ENCODE peak calls at places on chromosomes 6 and 20, in eight cellular contexts. One of them, this sample, is unnamed.

GRCh38 chr6:147301070-147301469 is 96.9 kb downstream of the STXBP5 start:
- DNase-seq in memory B cell: no peak
- DNase-seq in ecto neural progenitor cell: no peak
- DNase-seq in frontal cortex: no peak
- DNase-seq in skeletal muscle cell: no peak
- DNase-seq in SJSA1: no peak
- DNase-seq in fibroblast of lung: no peak
- DNase-seq in left lung: no peak
- DNase-seq in this sample: no peak

GRCh38 chr6:78947529-78947928 is 80.2 kb downstream of the IRAK1BP1 start:
- DNase-seq in fibroblast of lung: peak; percentile 29
- DNase-seq in skeletal muscle cell: no peak
- DNase-seq in frontal cortex: no peak
- DNase-seq in left lung: no peak
- DNase-seq in memory B cell: no peak
- DNase-seq in ecto neural progenitor cell: no peak
- DNase-seq in SJSA1: no peak
- DNase-seq in this sample: no peak

GRCh38 chr20:59572515-59572914 is 31.8 kb upstream of the PHACTR3 start:
- DNase-seq in left lung: no peak
- DNase-seq in SJSA1: no peak
- DNase-seq in ecto neural progenitor cell: no peak
- DNase-seq in fibroblast of lung: no peak
- DNase-seq in frontal cortex: no peak
- DNase-seq in skeletal muscle cell: no peak
- DNase-seq in memory B cell: no peak
- DNase-seq in this sample: no peak

GRCh38 chr6:33430991-33431879 is 11.4 kb downstream of the SYNGAP1 start:
- DNase-seq in memory B cell: peak; percentile 77
- DNase-seq in frontal cortex: peak; percentile 91
- DNase-seq in SJSA1: no peak
- DNase-seq in ecto neural progenitor cell: peak; percentile 89
- DNase-seq in left lung: no peak
- DNase-seq in skeletal muscle cell: no peak
- DNase-seq in fibroblast of lung: peak; percentile 53
- DNase-seq in this sample: no peak

GRCh38 chr6:38871745-38872568 is 156.8 kb downstream of the DNAH8 start:
- DNase-seq in frontal cortex: peak; percentile 25
- DNase-seq in SJSA1: peak; percentile 47
- DNase-seq in fibroblast of lung: peak; percentile 60
- DNase-seq in left lung: peak; percentile 37
- DNase-seq in memory B cell: peak; percentile 28
- DNase-seq in skeletal muscle cell: peak; percentile 6
- DNase-seq in ecto neural progenitor cell: peak; percentile 68
- DNase-seq in this sample: no peak

GRCh38 chr20:48126227-48126740 is 341.0 kb upstream of the SULF2 start:
- DNase-seq in skeletal muscle cell: no peak
- DNase-seq in SJSA1: no peak
- DNase-seq in fibroblast of lung: no peak
- DNase-seq in ecto neural progenitor cell: no peak
- DNase-seq in memory B cell: no peak
- DNase-seq in left lung: no peak
- DNase-seq in frontal cortex: no peak
- DNase-seq in this sample: no peak

GRCh38 chr6:134908906-134909516 is 40.9 kb downstream of the ALDH8A1 start:
- DNase-seq in memory B cell: no peak
- DNase-seq in fibroblast of lung: peak; percentile 98
- DNase-seq in ecto neural progenitor cell: no peak
- DNase-seq in SJSA1: peak; percentile 79
- DNase-seq in skeletal muscle cell: peak; percentile 100
- DNase-seq in frontal cortex: peak; percentile 39
- DNase-seq in left lung: peak; percentile 58
- DNase-seq in this sample: peak; percentile 94

GRCh38 chr20:48667889-48668413 is 159.8 kb downstream of the PREX1 start:
- DNase-seq in frontal cortex: peak; percentile 59
- DNase-seq in SJSA1: no peak
- DNase-seq in memory B cell: no peak
- DNase-seq in skeletal muscle cell: no peak
- DNase-seq in left lung: no peak
- DNase-seq in fibroblast of lung: peak; percentile 27
- DNase-seq in ecto neural progenitor cell: no peak
- DNase-seq in this sample: no peak

GRCh38 chr20:5065489-5066383 is 54.0 kb downstream of the PCNA start:
- DNase-seq in skeletal muscle cell: peak; percentile 90
- DNase-seq in left lung: peak; percentile 85
- DNase-seq in fibroblast of lung: peak; percentile 96
- DNase-seq in memory B cell: no peak
- DNase-seq in frontal cortex: no peak
- DNase-seq in SJSA1: peak; percentile 77
- DNase-seq in ecto neural progenitor cell: no peak
- DNase-seq in this sample: peak; percentile 33

GRCh38 chr20:17785007-17785406 is 85.2 kb downstream of the BANF2 start:
- DNase-seq in fibroblast of lung: no peak
- DNase-seq in memory B cell: no peak
- DNase-seq in frontal cortex: no peak
- DNase-seq in SJSA1: no peak
- DNase-seq in ecto neural progenitor cell: no peak
- DNase-seq in left lung: no peak
- DNase-seq in skeletal muscle cell: no peak
- DNase-seq in this sample: no peak

GRCh38 chr20:38790210-38791053 is 15.1 kb upstream of the PPP1R16B start:
- DNase-seq in fibroblast of lung: peak; percentile 48
- DNase-seq in left lung: no peak
- DNase-seq in frontal cortex: no peak
- DNase-seq in memory B cell: peak; percentile 35
- DNase-seq in skeletal muscle cell: peak; percentile 1
- DNase-seq in ecto neural progenitor cell: no peak
- DNase-seq in SJSA1: no peak
- DNase-seq in this sample: no peak

GRCh38 chr6:134821914-134822862 is 127.7 kb downstream of the ALDH8A1 start:
- DNase-seq in frontal cortex: no peak
- DNase-seq in fibroblast of lung: no peak
- DNase-seq in skeletal muscle cell: no peak
- DNase-seq in SJSA1: no peak
- DNase-seq in left lung: no peak
- DNase-seq in memory B cell: no peak
- DNase-seq in ecto neural progenitor cell: no peak
- DNase-seq in this sample: peak; percentile 38

GRCh38 chr20:58072695-58073671 is 155.5 kb downstream of the ANKRD60 start:
- DNase-seq in ecto neural progenitor cell: peak; percentile 41
- DNase-seq in memory B cell: no peak
- DNase-seq in left lung: no peak
- DNase-seq in fibroblast of lung: no peak
- DNase-seq in skeletal muscle cell: no peak
- DNase-seq in frontal cortex: no peak
- DNase-seq in SJSA1: peak; percentile 27
- DNase-seq in this sample: peak; percentile 15

GRCh38 chr20:2276015-2276414 is 19.8 kb upstream of the TGM3 start:
- DNase-seq in skeletal muscle cell: no peak
- DNase-seq in frontal cortex: no peak
- DNase-seq in fibroblast of lung: no peak
- DNase-seq in ecto neural progenitor cell: no peak
- DNase-seq in left lung: no peak
- DNase-seq in SJSA1: no peak
- DNase-seq in memory B cell: no peak
- DNase-seq in this sample: no peak

GRCh38 chr6:169618526-169619490 is 83.0 kb downstream of the WDR27 start:
- DNase-seq in SJSA1: no peak
- DNase-seq in skeletal muscle cell: peak; percentile 73
- DNase-seq in ecto neural progenitor cell: no peak
- DNase-seq in fibroblast of lung: peak; percentile 86
- DNase-seq in left lung: no peak
- DNase-seq in frontal cortex: no peak
- DNase-seq in memory B cell: no peak
- DNase-seq in this sample: no peak

GRCh38 chr6:34493344-34493743 is 27.5 kb downstream of the PACSIN1 start:
- DNase-seq in frontal cortex: no peak
- DNase-seq in fibroblast of lung: no peak
- DNase-seq in skeletal muscle cell: no peak
- DNase-seq in memory B cell: no peak
- DNase-seq in SJSA1: no peak
- DNase-seq in ecto neural progenitor cell: no peak
- DNase-seq in left lung: no peak
- DNase-seq in this sample: no peak

GRCh38 chr20:1782181-1782580 is 113.0 kb upstream of the SIRPA start:
- DNase-seq in memory B cell: no peak
- DNase-seq in SJSA1: no peak
- DNase-seq in left lung: no peak
- DNase-seq in fibroblast of lung: no peak
- DNase-seq in ecto neural progenitor cell: no peak
- DNase-seq in skeletal muscle cell: no peak
- DNase-seq in frontal cortex: no peak
- DNase-seq in this sample: no peak

GRCh38 chr20:32288225-32288849 is 10.9 kb downstream of the KIF3B start:
- DNase-seq in frontal cortex: no peak
- DNase-seq in ecto neural progenitor cell: no peak
- DNase-seq in SJSA1: no peak
- DNase-seq in skeletal muscle cell: no peak
- DNase-seq in memory B cell: no peak
- DNase-seq in fibroblast of lung: no peak
- DNase-seq in left lung: no peak
- DNase-seq in this sample: no peak

GRCh38 chr6:111573892-111574800 is 31.5 kb downstream of the TRAF3IP2 start:
- DNase-seq in frontal cortex: no peak
- DNase-seq in SJSA1: peak; percentile 66
- DNase-seq in skeletal muscle cell: peak; percentile 88
- DNase-seq in ecto neural progenitor cell: no peak
- DNase-seq in memory B cell: no peak
- DNase-seq in left lung: no peak
- DNase-seq in fibroblast of lung: peak; percentile 93
- DNase-seq in this sample: no peak

GRCh38 chr20:61387204-61387958 is 135.3 kb downstream of the CDH4 start:
- DNase-seq in fibroblast of lung: peak; percentile 51
- DNase-seq in SJSA1: no peak
- DNase-seq in left lung: no peak
- DNase-seq in frontal cortex: peak; percentile 48
- DNase-seq in ecto neural progenitor cell: peak; percentile 69
- DNase-seq in skeletal muscle cell: peak; percentile 25
- DNase-seq in memory B cell: no peak
- DNase-seq in this sample: no peak

This sample was measured in lower leg skin.